ENCODE peak calls at places on chromosomes 7 and 10, in five cellular contexts. One of them, this sample, is unnamed. For H3K36me3, the result is how much of the 10 kb centered on the place peaks cover.

GRCh38 chr7:15490261-15490660 is 71.6 kb downstream of the AGMO start:
- DNase-seq in brain microvascular endothelial cell: no peak
- DNase-seq in heart left ventricle: no peak
- DNase-seq in small intestine: no peak
- DNase-seq in OCI-LY7: no peak
- DNase-seq in this sample: no peak

GRCh38 chr7:144842377-144842851 is 6.6 kb upstream of the TPK1 start:
- DNase-seq in small intestine: peak
- DNase-seq in heart left ventricle: peak
- DNase-seq in OCI-LY7: no peak
- DNase-seq in brain microvascular endothelial cell: no peak
- DNase-seq in this sample: peak

GRCh38 chr7:47380325-47381131 is 201.4 kb downstream of the TNS3 start:
- DNase-seq in OCI-LY7: no peak
- DNase-seq in heart left ventricle: no peak
- DNase-seq in small intestine: peak
- DNase-seq in brain microvascular endothelial cell: peak
- DNase-seq in this sample: no peak

GRCh38 chr7:128794020-128794419 is 2.3 kb downstream of the CCDC136 start:
- DNase-seq in brain microvascular endothelial cell: no peak
- DNase-seq in small intestine: peak
- DNase-seq in heart left ventricle: no peak
- DNase-seq in OCI-LY7: peak
- DNase-seq in this sample: no peak

GRCh38 chr7:10708447-10708846 is 265.2 kb upstream of the PHF14 start:
- DNase-seq in brain microvascular endothelial cell: no peak
- DNase-seq in heart left ventricle: no peak
- DNase-seq in small intestine: no peak
- DNase-seq in OCI-LY7: peak
- DNase-seq in this sample: peak

GRCh38 chr7:24283559-24283899 is 461 bp upstream of the NPY start:
- DNase-seq in heart left ventricle: no peak
- DNase-seq in OCI-LY7: no peak
- DNase-seq in brain microvascular endothelial cell: no peak
- DNase-seq in small intestine: no peak
- DNase-seq in this sample: no peak

GRCh38 chr10:62850646-62851045 is 34.5 kb upstream of the EGR2 start:
- DNase-seq in small intestine: no peak
- DNase-seq in heart left ventricle: no peak
- DNase-seq in brain microvascular endothelial cell: no peak
- DNase-seq in OCI-LY7: peak
- DNase-seq in this sample: no peak

GRCh38 chr10:121708921-121709625 is 110.8 kb upstream of the FGFR2 start:
- DNase-seq in OCI-LY7: no peak
- DNase-seq in heart left ventricle: no peak
- DNase-seq in brain microvascular endothelial cell: no peak
- DNase-seq in small intestine: no peak
- DNase-seq in this sample: no peak

GRCh38 chr7:93365341-93365740 is 133.2 kb downstream of the VPS50 start:
- DNase-seq in heart left ventricle: no peak
- DNase-seq in OCI-LY7: no peak
- DNase-seq in brain microvascular endothelial cell: no peak
- DNase-seq in small intestine: no peak
- DNase-seq in this sample: no peak

GRCh38 chr10:60940435-60940834 is 3.5 kb downstream of the RHOBTB1 start:
- DNase-seq in heart left ventricle: no peak
- DNase-seq in OCI-LY7: no peak
- DNase-seq in small intestine: no peak
- DNase-seq in brain microvascular endothelial cell: no peak
- DNase-seq in this sample: no peak

GRCh38 chr7:107989618-107990373 is 13.2 kb downstream of the LAMB1 start:
- DNase-seq in OCI-LY7: no peak
- DNase-seq in heart left ventricle: no peak
- DNase-seq in brain microvascular endothelial cell: peak
- DNase-seq in small intestine: no peak
- DNase-seq in this sample: no peak

GRCh38 chr10:59655309-59655708 is 54.3 kb downstream of the SLC16A9 start:
- DNase-seq in heart left ventricle: no peak
- DNase-seq in brain microvascular endothelial cell: no peak
- DNase-seq in small intestine: no peak
- DNase-seq in OCI-LY7: no peak
- DNase-seq in this sample: no peak

GRCh38 chr10:35214607-35215020 is 88.0 kb downstream of the CREM start:
- DNase-seq in brain microvascular endothelial cell: no peak
- DNase-seq in heart left ventricle: no peak
- DNase-seq in small intestine: no peak
- DNase-seq in OCI-LY7: no peak
- DNase-seq in this sample: no peak

GRCh38 chr7:127678947-127679346 is 27.0 kb downstream of the SND1 start:
- DNase-seq in OCI-LY7: no peak
- DNase-seq in brain microvascular endothelial cell: peak
- DNase-seq in heart left ventricle: no peak
- DNase-seq in small intestine: no peak
- DNase-seq in this sample: no peak

GRCh38 chr10:31136951-31137885 is 105.6 kb upstream of the ZNF438 start:
- DNase-seq in OCI-LY7: no peak
- DNase-seq in heart left ventricle: no peak
- DNase-seq in brain microvascular endothelial cell: no peak
- DNase-seq in small intestine: no peak
- DNase-seq in this sample: no peak

GRCh38 chr10:28839600-28840007 is 162.3 kb downstream of the BAMBI start:
- DNase-seq in OCI-LY7: no peak
- DNase-seq in heart left ventricle: peak
- DNase-seq in brain microvascular endothelial cell: peak
- DNase-seq in small intestine: peak
- DNase-seq in this sample: no peak

GRCh38 chr7:142797799-142798377 is 27.1 kb downstream of the PRSS2 start:
- DNase-seq in small intestine: no peak
- DNase-seq in heart left ventricle: no peak
- DNase-seq in brain microvascular endothelial cell: no peak
- DNase-seq in OCI-LY7: peak
- DNase-seq in this sample: no peak

GRCh38 chr7:142800103-142800502 is 29.3 kb downstream of the PRSS2 start:
- DNase-seq in OCI-LY7: no peak
- DNase-seq in brain microvascular endothelial cell: no peak
- DNase-seq in heart left ventricle: no peak
- DNase-seq in small intestine: peak
- DNase-seq in this sample: no peak

GRCh38 chr7:142798451-142799438 is 28.0 kb downstream of the PRSS2 start:
- DNase-seq in small intestine: no peak
- DNase-seq in brain microvascular endothelial cell: no peak
- DNase-seq in OCI-LY7: no peak
- DNase-seq in heart left ventricle: no peak
- DNase-seq in this sample: no peak

GRCh38 chr7:142800699-142801260 is 30.0 kb downstream of the PRSS2 start:
- DNase-seq in small intestine: no peak
- DNase-seq in brain microvascular endothelial cell: no peak
- DNase-seq in heart left ventricle: no peak
- DNase-seq in OCI-LY7: no peak
- DNase-seq in this sample: no peak

DNA sequence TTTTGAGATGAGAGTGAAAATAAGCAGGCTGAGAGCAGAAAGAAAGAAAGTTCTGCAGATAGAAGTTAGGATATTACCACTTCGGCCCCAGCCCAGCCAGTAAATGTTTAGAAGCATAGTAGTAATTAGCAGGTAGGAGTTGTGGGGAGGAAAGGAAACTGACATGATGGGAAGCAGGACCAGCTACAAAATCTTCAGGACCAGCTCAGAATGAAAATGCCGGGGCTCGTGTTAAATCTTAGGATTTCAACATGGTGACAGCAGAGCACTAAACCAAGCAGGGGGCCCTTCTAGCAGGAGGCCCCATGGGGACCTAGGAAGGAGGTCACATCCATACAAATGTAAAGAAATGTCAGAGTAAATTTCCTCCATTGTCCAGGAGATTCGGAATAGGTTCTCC is 28.7 kb downstream of the PRSS2 start:
- DNase-seq in heart left ventricle: no peak
- DNase-seq in brain microvascular endothelial cell: no peak
- DNase-seq in small intestine: no peak
- DNase-seq in OCI-LY7: no peak
- DNase-seq in this sample: no peak
- H3K4me3 ChIP-seq in heart left ventricle: peak
- H3K4me3 ChIP-seq in brain microvascular endothelial cell: no peak
- H3K4me3 ChIP-seq in small intestine: no peak
- H3K4me3 ChIP-seq in OCI-LY7: peak
- H3K4me3 ChIP-seq in this sample: no peak

GRCh38 chr10:125812128-125812527 is 10.9 kb downstream of the UROS start:
- DNase-seq in small intestine: no peak
- DNase-seq in OCI-LY7: no peak
- DNase-seq in brain microvascular endothelial cell: peak
- DNase-seq in heart left ventricle: no peak
- DNase-seq in this sample: no peak
- H3K36me3 ChIP-seq in small intestine: under half
- H3K36me3 ChIP-seq in OCI-LY7: under half
- H3K36me3 ChIP-seq in brain microvascular endothelial cell: under half
- H3K36me3 ChIP-seq in heart left ventricle: under half
- H3K36me3 ChIP-seq in this sample: half or more

GRCh38 chr7:29146082-29146706 is at the start of gene CPVL:
- DNase-seq in heart left ventricle: peak
- DNase-seq in brain microvascular endothelial cell: no peak
- DNase-seq in small intestine: peak
- DNase-seq in OCI-LY7: no peak
- DNase-seq in this sample: peak
- H3K4me3 ChIP-seq in heart left ventricle: peak
- H3K4me3 ChIP-seq in brain microvascular endothelial cell: peak
- H3K4me3 ChIP-seq in small intestine: no peak
- H3K4me3 ChIP-seq in OCI-LY7: no peak
- H3K4me3 ChIP-seq in this sample: peak

GRCh38 chr10:132460691-132461090 is 63.7 kb downstream of the PWWP2B start:
- DNase-seq in small intestine: no peak
- DNase-seq in heart left ventricle: peak
- DNase-seq in brain microvascular endothelial cell: no peak
- DNase-seq in OCI-LY7: no peak
- DNase-seq in this sample: no peak

GRCh38 chr10:132459252-132460028 is 62.4 kb downstream of the PWWP2B start:
- DNase-seq in small intestine: peak
- DNase-seq in OCI-LY7: no peak
- DNase-seq in brain microvascular endothelial cell: no peak
- DNase-seq in heart left ventricle: peak
- DNase-seq in this sample: no peak

GRCh38 chr10:132458595-132459251 is 61.7 kb downstream of the PWWP2B start:
- DNase-seq in brain microvascular endothelial cell: no peak
- DNase-seq in heart left ventricle: peak
- DNase-seq in OCI-LY7: peak
- DNase-seq in small intestine: peak
- DNase-seq in this sample: no peak

GRCh38 chr10:132461103-132461682 is 64.2 kb downstream of the PWWP2B start:
- DNase-seq in heart left ventricle: peak
- DNase-seq in brain microvascular endothelial cell: no peak
- DNase-seq in small intestine: no peak
- DNase-seq in OCI-LY7: no peak
- DNase-seq in this sample: no peak

GRCh38 chr10:132460071-132460470 is 63.1 kb downstream of the PWWP2B start:
- DNase-seq in OCI-LY7: no peak
- DNase-seq in heart left ventricle: peak
- DNase-seq in brain microvascular endothelial cell: no peak
- DNase-seq in small intestine: no peak
- DNase-seq in this sample: no peak
- H3K36me3 ChIP-seq in OCI-LY7: under half
- H3K36me3 ChIP-seq in heart left ventricle: under half
- H3K36me3 ChIP-seq in brain microvascular endothelial cell: under half
- H3K36me3 ChIP-seq in small intestine: under half
- H3K36me3 ChIP-seq in this sample: under half